ENCODE peak calls at places on chromosomes 12 and 14, in six cellular contexts. P is upper lobe of right lung, H is AG09309, S is sigmoid colon, V is mucosa of descending colon, M is MM.1S. E is an unnamed sample.

GRCh38 chr12:96026331-96026730 is 9.1 kb downstream of the LTA4H start:
- DNase-seq in P (no peak), H (no peak), S (no peak), V (no peak), M (no peak), E (no peak)

GRCh38 chr12:109734219-109735000 is 20.8 kb downstream of the FAM222A start:
- DNase-seq in P (peak), H (no peak), S (peak), V (no peak), M (no peak), E (no peak)

GRCh38 chr12:118187746-118188390 is 51.9 kb downstream of the PEBP1 start:
- DNase-seq in P (no peak), H (no peak), S (no peak), V (no peak), M (no peak), E (no peak)

GRCh38 chr12:93714382-93714781 is 37.2 kb downstream of the CRADD start:
- DNase-seq in P (no peak), H (no peak), S (no peak), V (no peak), M (no peak), E (no peak)

GRCh38 chr12:43098078-43098477 is 453.9 kb downstream of the ADAMTS20 start:
- DNase-seq in P (no peak), H (no peak), S (no peak), V (no peak), M (no peak), E (no peak)

GRCh38 chr12:103810108-103810507 is 30.9 kb downstream of the NT5DC3 start:
- DNase-seq in P (no peak), H (no peak), S (peak), V (no peak), M (no peak), E (no peak)

GRCh38 chr14:95961481-95961880 is 77.7 kb upstream of the C14orf132 start:
- DNase-seq in P (no peak), H (no peak), S (no peak), V (no peak), M (no peak), E (no peak)

GRCh38 chr14:105330491-105330895 is 15.9 kb downstream of the PACS2 start:
- DNase-seq in P (peak), H (peak), S (no peak), V (no peak), M (no peak), E (no peak)

GRCh38 chr14:95498622-95499353 is 17.7 kb downstream of the SYNE3 start:
- DNase-seq in P (no peak), H (no peak), S (no peak), V (no peak), M (no peak), E (no peak)

GRCh38 chr14:95077380-95077779 is 79.9 kb downstream of the DICER1 start:
- DNase-seq in P (no peak), H (no peak), S (no peak), V (no peak), M (no peak), E (no peak)

GRCh38 chr14:76775695-76776305 is 14.5 kb downstream of the VASH1 start:
- DNase-seq in P (no peak), H (no peak), S (peak), V (no peak), M (no peak), E (no peak)

GRCh38 chr12:48125985-48126384 is 6.8 kb downstream of the PFKM start:
- DNase-seq in P (no peak), H (no peak), S (no peak), V (no peak), M (no peak), E (no peak)

GRCh38 chr12:131494741-131495524 is 216.0 kb upstream of the SFSWAP start:
- DNase-seq in P (no peak), H (no peak), S (no peak), V (no peak), M (no peak), E (no peak)

GRCh38 chr12:108337235-108338223 is 1.6 kb downstream of the CMKLR1 start:
- DNase-seq in P (no peak), H (no peak), S (no peak), V (no peak), M (peak), E (no peak)

GRCh38 chr14:54138354-54139038 is 181.9 kb upstream of the BMP4 start:
- DNase-seq in P (no peak), H (no peak), S (no peak), V (no peak), M (no peak), E (no peak)

GRCh38 chr14:79749051-79749450 is 462.3 kb downstream of the DIO2 start:
- DNase-seq in P (no peak), H (no peak), S (no peak), V (no peak), M (no peak), E (no peak)

GRCh38 chr12:117076410-117077372 is 22.5 kb downstream of the TESC start:
- DNase-seq in P (no peak), H (no peak), S (no peak), V (no peak), M (no peak), E (no peak)

GRCh38 chr12:7716391-7716790 is 5.2 kb downstream of the DPPA3 start:
- DNase-seq in P (no peak), H (no peak), S (no peak), V (no peak), M (peak), E (no peak)
- TF ChIP-seq CTCF in P (no peak), H (no peak), S (no peak), V (no peak), M (peak), E (no peak)

GRCh38 chr14:100065161-100065871 is at the start of gene EVL:
- DNase-seq in P (peak), H (no peak), S (no peak), V (peak), M (peak), E (peak)

GRCh38 chr14:100062602-100063001 is 2.6 kb upstream of the EVL start:
- DNase-seq in P (no peak), H (no peak), S (no peak), V (no peak), M (no peak), E (no peak)

GRCh38 chr14:100060766-100061165 is 4.5 kb upstream of the EVL start:
- DNase-seq in P (no peak), H (no peak), S (no peak), V (no peak), M (no peak), E (no peak)

GRCh38 chr14:100065942-100066574 is 836 bp downstream of the EVL start:
- DNase-seq in P (no peak), H (peak), S (no peak), V (peak), M (no peak), E (peak)

GRCh38 chr14:100063314-100063941 is 1.8 kb upstream of the EVL start:
- DNase-seq in P (no peak), H (no peak), S (no peak), V (no peak), M (no peak), E (no peak)
- TF ChIP-seq CTCF in P (no peak), H (no peak), S (no peak), V (no peak), M (no peak), E (no peak)

GRCh38 chr14:28294834-28295440 is 471.6 kb upstream of the FOXG1 start:
- DNase-seq in P (no peak), H (no peak), S (no peak), V (peak), M (peak), E (no peak)
- TF ChIP-seq CTCF in P (peak), H (no peak), S (no peak), V (no peak), M (no peak), E (no peak)

GRCh38 chr12:32265920-32266319 is 133.4 kb upstream of the FGD4 start:
- DNase-seq in P (no peak), H (no peak), S (no peak), V (no peak), M (no peak), E (peak)

GRCh38 chr12:32257695-32258496 is 141.5 kb upstream of the FGD4 start:
- DNase-seq in P (no peak), H (no peak), S (no peak), V (no peak), M (no peak), E (no peak)

GRCh38 chr12:32264995-32265394 is 134.4 kb upstream of the FGD4 start:
- DNase-seq in P (no peak), H (peak), S (no peak), V (no peak), M (peak), E (peak)

GRCh38 chr12:32265461-32265860 is 133.9 kb upstream of the FGD4 start:
- DNase-seq in P (no peak), H (no peak), S (no peak), V (no peak), M (no peak), E (no peak)

GRCh38 chr12:32261638-32262037 is 137.7 kb upstream of the FGD4 start:
- DNase-seq in P (no peak), H (no peak), S (no peak), V (no peak), M (no peak), E (peak)
- TF ChIP-seq CTCF in P (no peak), H (peak), S (no peak), V (no peak), M (peak), E (peak)

GRCh38 chr12:99810718-99811593 is 163.4 kb downstream of the GARIN6 start:
- DNase-seq in P (no peak), H (no peak), S (no peak), V (no peak), M (peak), E (no peak)
- TF ChIP-seq CTCF in P (peak), H (peak), S (peak), V (no peak), M (peak), E (no peak)

GRCh38 chr12:124498870-124499753 is 68.3 kb downstream of the NCOR2 start:
- DNase-seq in P (no peak), H (no peak), S (no peak), V (no peak), M (no peak), E (no peak)
- TF ChIP-seq CTCF in P (no peak), H (no peak), S (no peak), V (no peak), M (no peak), E (peak)

E was measured in GM12864.